ENCODE peak calls at places on chromosomes 12 and 14, in four cellular contexts. U is neural progenitor cell, Z is ovary, E is psoas muscle. R is an unnamed sample. For H3K4me1, the result is how much of the 10 kb centered on the place peaks cover.

GRCh38 chr12:108724054-108724889 is 7.0 kb downstream of the CORO1C start:
- DNase-seq in E (no peak), U (no peak), Z (no peak), R (peak)

GRCh38 chr14:69716483-69717187 is 50.3 kb upstream of the SRSF5 start:
- DNase-seq in Z (no peak), E (no peak), U (no peak), R (no peak)

GRCh38 chr12:42588981-42589464 is 523 bp downstream of the PRICKLE1 start:
- DNase-seq in E (peak), Z (peak), U (peak), R (peak)

GRCh38 chr12:26473291-26473690 is 277.9 kb downstream of the SSPN start:
- DNase-seq in Z (no peak), E (no peak), U (no peak), R (no peak)

GRCh38 chr12:109996483-109996853 is 300 bp upstream of the GIT2 start:
- DNase-seq in Z (no peak), E (no peak), U (no peak), R (no peak)

GRCh38 chr12:121955258-121956040 is 37.1 kb downstream of the CFAP251 start:
- DNase-seq in U (peak), E (no peak), Z (no peak), R (no peak)

GRCh38 chr12:97940105-97940504 is 477.5 kb downstream of the RMST start:
- DNase-seq in U (no peak), E (no peak), Z (no peak), R (no peak)

GRCh38 chr12:109727039-109727723 is 13.6 kb downstream of the FAM222A start:
- DNase-seq in E (peak), U (peak), Z (no peak), R (peak)

GRCh38 chr14:32134448-32135070 is 57.5 kb downstream of the ARHGAP5 start:
- DNase-seq in E (no peak), U (no peak), Z (no peak), R (no peak)

GRCh38 chr12:72179841-72180240 is 92.3 kb upstream of the TRHDE start:
- DNase-seq in U (no peak), E (no peak), Z (no peak), R (no peak)

GRCh38 chr12:68559984-68560822 is 50.5 kb upstream of the RAP1B start:
- DNase-seq in Z (no peak), E (peak), U (peak), R (peak)

GRCh38 chr14:34043627-34044372 is 92.9 kb upstream of the EGLN3 start:
- DNase-seq in Z (no peak), U (no peak), E (no peak), R (no peak)

GRCh38 chr12:81078469-81079196 is 754 bp downstream of the ACSS3 start:
- DNase-seq in Z (peak), E (no peak), U (peak), R (no peak)

GRCh38 chr14:22560638-22561365 is 28.2 kb downstream of the DAD1 start:
- DNase-seq in Z (no peak), E (no peak), U (no peak), R (no peak)

GRCh38 chr14:103697601-103698379 is 17.5 kb downstream of the XRCC3 start:
- DNase-seq in Z (no peak), E (peak), U (no peak), R (peak)

DNA sequence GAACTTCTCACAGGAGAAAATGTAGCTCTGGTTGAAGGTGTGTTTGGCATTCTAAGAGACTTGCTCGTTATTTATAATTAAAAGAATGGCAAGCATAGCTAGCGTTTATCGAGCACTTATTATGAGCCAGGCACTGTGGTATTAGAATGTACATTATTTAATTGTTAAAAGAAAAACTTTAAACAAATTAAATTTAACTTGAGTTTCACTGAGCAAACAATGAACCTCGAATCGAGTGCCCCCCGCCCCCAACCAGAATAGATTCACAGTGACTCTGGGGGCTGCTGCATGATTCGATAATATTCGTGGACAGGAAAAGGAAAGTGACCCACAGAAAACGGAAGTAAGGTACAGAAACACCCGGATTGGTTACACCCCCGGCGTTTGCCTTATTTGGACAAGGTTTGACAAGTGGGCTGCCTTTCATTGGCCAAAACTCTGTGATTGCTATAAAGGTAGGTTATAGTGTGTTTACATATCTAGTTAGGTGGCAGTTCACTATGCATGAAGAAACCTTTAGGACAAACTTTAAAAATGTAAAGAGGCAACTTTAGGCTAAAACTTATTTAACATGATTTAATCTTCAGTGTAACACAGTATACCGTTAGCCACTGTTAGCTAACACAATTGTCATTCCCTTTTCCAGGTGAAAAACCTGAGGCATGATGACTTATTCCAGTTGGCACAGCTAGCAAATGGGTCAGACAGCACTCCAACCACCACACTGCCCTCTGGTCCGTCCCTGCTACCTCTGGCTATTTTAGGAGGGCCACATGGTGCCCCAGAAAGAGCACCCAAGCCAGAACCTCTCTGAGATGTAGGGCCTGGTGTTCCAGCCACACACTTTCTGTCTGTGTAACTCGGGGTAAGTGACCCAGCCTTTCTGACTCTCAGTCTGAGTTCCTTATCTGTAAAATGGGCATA is 7.1 kb downstream of the SCNN1A start:
- DNase-seq in U (no peak), Z (no peak), E (no peak), R (peak)
- H3K4me3 ChIP-seq in U (no peak), Z (no peak), E (no peak), R (no peak)

GRCh38 chr12:89733579-89734201 is 25.1 kb upstream of the ATP2B1 start:
- DNase-seq in U (no peak), E (no peak), Z (no peak), R (no peak)
- H3K27ac ChIP-seq in U (no peak), E (no peak), Z (no peak), R (no peak)

GRCh38 chr12:46493352-46494209 is 121.0 kb upstream of the SLC38A2 start:
- DNase-seq in U (no peak), E (no peak), Z (no peak), R (no peak)
- H3K4me1 ChIP-seq in U (under half), E (under half), Z (under half), R (under half)

GRCh38 chr12:132558861-132559623 is 51.3 kb downstream of the LRCOL1 start:
- DNase-seq in E (no peak), Z (no peak), U (peak), R (no peak)

GRCh38 chr12:132556801-132557200 is 53.6 kb downstream of the LRCOL1 start:
- DNase-seq in U (no peak), E (no peak), Z (no peak), R (no peak)

GRCh38 chr12:132559652-132560420 is 50.5 kb downstream of the LRCOL1 start:
- DNase-seq in E (peak), U (peak), Z (peak), R (no peak)

GRCh38 chr12:132557291-132557968 is 53.0 kb downstream of the LRCOL1 start:
- DNase-seq in E (no peak), U (no peak), Z (no peak), R (no peak)

GRCh38 chr12:132557969-132558856 is 52.2 kb downstream of the LRCOL1 start:
- DNase-seq in Z (no peak), E (no peak), U (no peak), R (no peak)
- H3K4me3 ChIP-seq in Z (no peak), E (no peak), U (no peak), R (no peak)

GRCh38 chr14:68653108-68653507 is 139.8 kb downstream of the ZFP36L1 start:
- DNase-seq in Z (no peak), E (no peak), U (no peak), R (no peak)

GRCh38 chr14:68651075-68651474 is 141.8 kb downstream of the ZFP36L1 start:
- DNase-seq in U (no peak), E (no peak), Z (no peak), R (no peak)

GRCh38 chr14:68650403-68650994 is 142.4 kb downstream of the ZFP36L1 start:
- DNase-seq in E (no peak), Z (no peak), U (no peak), R (no peak)

GRCh38 chr14:68652433-68652690 is 140.5 kb downstream of the ZFP36L1 start:
- DNase-seq in E (no peak), U (no peak), Z (no peak), R (no peak)

GRCh38 chr14:68651652-68652432 is 141.0 kb downstream of the ZFP36L1 start:
- DNase-seq in Z (peak), U (no peak), E (no peak), R (no peak)
- H3K27ac ChIP-seq in Z (peak), U (no peak), E (peak), R (no peak)

DNA sequence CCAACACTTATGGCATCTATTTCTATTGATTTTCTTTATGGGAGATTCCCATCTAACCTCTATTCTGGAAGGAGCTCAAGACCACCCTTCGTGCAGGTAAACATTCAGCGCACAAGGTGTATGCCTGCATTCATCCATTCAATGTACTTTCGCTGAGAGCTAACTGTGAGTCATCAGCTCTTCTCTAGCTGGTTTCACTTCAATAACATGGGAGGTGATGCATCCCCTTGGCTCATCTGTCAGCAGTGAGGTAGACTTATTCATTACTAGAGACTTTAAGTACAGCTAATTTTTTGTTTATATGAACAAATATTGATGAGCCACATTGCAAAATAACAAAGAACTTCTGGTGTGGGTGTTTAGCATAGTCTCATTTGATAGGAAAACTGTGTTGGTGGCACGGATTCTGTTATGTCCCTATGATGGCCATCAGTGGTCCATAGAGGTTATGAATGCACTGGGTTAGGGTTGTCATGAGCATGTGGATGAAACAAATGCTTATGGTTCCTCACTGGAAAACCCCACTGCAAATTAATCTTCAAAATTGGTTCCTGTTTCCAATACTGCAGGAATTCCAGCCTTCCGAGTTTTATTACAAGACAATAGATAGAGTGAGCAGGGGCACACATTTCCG is 1151.0 kb downstream of the BCL11B start:
- DNase-seq in E (no peak), Z (no peak), U (no peak), R (no peak)
- H3K4me1 ChIP-seq in E (under half), Z (under half), U (under half), R (under half)

DNA sequence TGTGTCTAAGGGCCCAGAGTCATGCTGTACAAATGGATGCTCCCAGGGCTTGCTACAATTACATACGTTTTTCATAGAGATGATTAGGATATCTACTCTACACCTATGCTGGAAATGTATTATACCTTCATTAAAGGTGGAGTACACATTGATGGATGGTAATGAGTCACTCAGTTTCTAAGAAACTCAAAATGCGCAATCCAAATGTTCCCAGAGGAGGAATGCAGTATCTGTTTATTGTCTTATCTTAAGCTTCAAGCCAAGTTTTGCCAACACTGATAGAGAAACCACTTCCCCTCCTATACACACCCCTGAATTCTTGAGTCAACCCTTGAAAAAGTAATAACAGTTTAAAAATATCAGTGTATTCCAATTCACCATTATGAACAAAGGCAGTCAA is 266.6 kb upstream of the FAR2 start:
- DNase-seq in U (no peak), E (no peak), Z (no peak), R (no peak)
- H3K4me3 ChIP-seq in U (no peak), E (no peak), Z (no peak), R (no peak)

DNA sequence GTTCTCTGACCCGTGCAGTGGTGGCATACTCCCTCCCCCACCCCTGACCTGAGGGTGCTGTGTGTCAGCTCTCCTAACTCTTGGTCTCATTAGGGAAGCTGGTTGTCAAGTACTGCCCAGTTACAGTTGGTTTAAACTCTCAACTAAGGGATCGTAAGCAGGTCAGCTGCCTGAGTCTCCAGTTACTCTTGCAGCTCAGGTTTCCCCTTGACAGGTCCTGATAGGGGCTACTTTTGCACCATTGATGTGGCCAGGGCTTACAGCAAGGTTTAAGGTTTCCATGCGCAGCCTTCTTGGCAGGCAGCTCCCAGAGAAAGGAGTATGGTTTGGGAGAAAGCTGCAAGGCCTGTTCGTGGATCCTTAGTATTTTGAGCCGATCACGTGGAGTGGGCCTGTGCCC is 74.5 kb downstream of the ETV6 start:
- DNase-seq in U (peak), Z (no peak), E (peak), R (no peak)
- H3K27ac ChIP-seq in U (no peak), Z (no peak), E (peak), R (peak)